ENCODE peak calls at places on chromosomes 5 and 9, in six cellular contexts. P is H54, G is neural crest cell, Q is heart left ventricle, H is NCI-H69, E is Karpas-422. N is an unnamed sample.
A peak's percentile ranks its signal among the peaks of the same experiment; 100 is the strongest.

GRCh38 chr5:14914603-14915277 is 43.2 kb upstream of the ANKH start:
- DNase-seq in Q (no peak), P (peak; percentile 33), H (no peak), E (no peak), G (no peak), N (no peak)

GRCh38 chr5:449151-449550 is 6.2 kb downstream of the EXOC3 start:
- DNase-seq in P (no peak), E (no peak), Q (no peak), G (no peak), H (no peak), N (no peak)

GRCh38 chr9:76654575-76654974 is 109.7 kb upstream of the PCA3 start:
- DNase-seq in E (no peak), P (no peak), G (no peak), H (no peak), Q (no peak), N (no peak)

GRCh38 chr5:39424751-39425524 is at the start of gene DAB2:
- DNase-seq in H (peak; percentile 58), E (no peak), G (peak; percentile 71), P (peak; percentile 82), Q (peak; percentile 90), N (no peak)

GRCh38 chr5:133763744-133764143 is 151.4 kb upstream of the FSTL4 start:
- DNase-seq in Q (no peak), H (no peak), P (no peak), G (no peak), E (no peak), N (no peak)

GRCh38 chr5:64746446-64746845 is 22.0 kb downstream of the SREK1IP1 start:
- DNase-seq in E (no peak), Q (no peak), P (no peak), H (no peak), G (no peak), N (no peak)

GRCh38 chr5:33233013-33233463 is 207.7 kb upstream of the TARS1 start:
- DNase-seq in H (no peak), G (no peak), Q (no peak), E (no peak), P (no peak), N (no peak)

GRCh38 chr5:159319822-159320221 is 10.5 kb downstream of the IL12B start:
- DNase-seq in E (no peak), H (no peak), P (no peak), Q (no peak), G (no peak), N (no peak)

GRCh38 chr5:31452314-31452713 is 79.6 kb downstream of the DROSHA start:
- DNase-seq in P (no peak), H (no peak), E (no peak), G (no peak), Q (no peak), N (no peak)

GRCh38 chr5:75601996-75602395 is 9.3 kb upstream of the ANKDD1B start:
- DNase-seq in E (no peak), H (no peak), Q (no peak), P (peak; percentile 50), G (no peak), N (no peak)

GRCh38 chr5:56434986-56435385 is 201.9 kb upstream of the ANKRD55 start:
- DNase-seq in G (no peak), P (no peak), E (no peak), H (no peak), Q (no peak), N (no peak)

GRCh38 chr5:163565931-163566608 is 60.7 kb downstream of the MAT2B start:
- DNase-seq in Q (no peak), G (peak; percentile 12), H (peak; percentile 90), P (no peak), E (no peak), N (no peak)

GRCh38 chr5:130138406-130139060 is 234.3 kb downstream of the CHSY3 start:
- DNase-seq in G (no peak), H (peak; percentile 17), E (no peak), Q (no peak), P (no peak), N (no peak)